ENCODE peak calls at places on chromosomes 7 and 10, in seven cellular contexts. E is activated T-helper 1 cell treated with anti-CD3 and anti-CD28 coated beads, Interleukin-2, amount 50 U/mL, for 16 hours; A is left cardiac atrium; C is OCI-LY7; S is GM12865; F is substantia nigra; B is cardiac fibroblast. I is an unnamed sample.
A peak's percentile ranks its signal among the peaks of the same experiment; 100 is the strongest.

GRCh38 chr7:94706991-94707390 is 51.1 kb upstream of the SGCE start:
- DNase-seq in E (no peak), A (no peak), C (no peak), S (no peak), F (no peak), B (no peak), I (no peak)

GRCh38 chr10:36183726-36184125 is 541.6 kb upstream of the FZD8 start:
- DNase-seq in E (no peak), A (no peak), C (no peak), S (no peak), F (no peak), B (peak; percentile 29), I (no peak)

GRCh38 chr7:120226188-120226587 is 46.8 kb upstream of the KCND2 start:
- DNase-seq in E (no peak), A (no peak), C (no peak), S (no peak), F (no peak), B (no peak), I (no peak)

GRCh38 chr7:128378637-128379036 is 17.1 kb upstream of the PRRT4 start:
- DNase-seq in E (no peak), A (no peak), C (no peak), S (no peak), F (no peak), B (no peak), I (no peak)

GRCh38 chr7:104137971-104138370 is 69.8 kb downstream of the ORC5 start:
- DNase-seq in E (no peak), A (no peak), C (no peak), S (no peak), F (no peak), B (peak; percentile 38), I (peak; percentile 76)

GRCh38 chr10:77531441-77532001 is 106.1 kb downstream of the KCNMA1 start:
- DNase-seq in E (no peak), A (peak; percentile 37), C (no peak), S (peak; percentile 46), F (no peak), B (peak; percentile 52), I (no peak)

GRCh38 chr10:93080350-93081046 is 6.8 kb downstream of the CYP26A1 start:
- DNase-seq in E (peak; percentile 27), A (no peak), C (peak; percentile 43), S (peak; percentile 63), F (peak; percentile 60), B (peak; percentile 59), I (peak; percentile 62)

GRCh38 chr7:16345979-16346958 is 75.1 kb downstream of the CRPPA start:
- DNase-seq in E (no peak), A (no peak), C (no peak), S (no peak), F (no peak), B (peak; percentile 68), I (peak; percentile 38)

GRCh38 chr10:18099420-18099819 is 40.8 kb upstream of the CACNB2 start:
- DNase-seq in E (no peak), A (no peak), C (no peak), S (no peak), F (no peak), B (no peak), I (no peak)

GRCh38 chr10:73937333-73938020 is 26.5 kb downstream of the PLAU start:
- DNase-seq in E (no peak), A (peak; percentile 42), C (no peak), S (no peak), F (no peak), B (peak; percentile 86), I (no peak)

GRCh38 chr7:8217200-8218068 is 44.5 kb downstream of the ICA1 start:
- DNase-seq in E (no peak), A (no peak), C (peak; percentile 85), S (peak; percentile 85), F (no peak), B (peak; percentile 79), I (peak; percentile 55)

GRCh38 chr10:121926669-121927360 is 1.0 kb downstream of the ATE1 start:
- DNase-seq in E (no peak), A (no peak), C (peak; percentile 50), S (peak; percentile 57), F (no peak), B (peak; percentile 52), I (no peak)

GRCh38 chr7:29350351-29350750 is 155.8 kb downstream of the CHN2 start:
- DNase-seq in E (no peak), A (no peak), C (no peak), S (no peak), F (no peak), B (no peak), I (no peak)

GRCh38 chr7:15459018-15459621 is 102.7 kb downstream of the AGMO start:
- DNase-seq in E (no peak), A (no peak), C (no peak), S (no peak), F (no peak), B (peak; percentile 24), I (peak; percentile 57)

GRCh38 chr7:14637968-14638367 is 264.6 kb downstream of the DGKB start:
- DNase-seq in E (no peak), A (no peak), C (no peak), S (no peak), F (no peak), B (peak; percentile 1), I (no peak)

GRCh38 chr10:91043173-91043910 is 122.5 kb upstream of the ANKRD1 start:
- DNase-seq in E (no peak), A (no peak), C (peak; percentile 16), S (peak; percentile 23), F (no peak), B (peak; percentile 66), I (peak; percentile 53)

GRCh38 chr10:70779088-70779487 is 6.1 kb downstream of the TBATA start:
- DNase-seq in E (no peak), A (no peak), C (no peak), S (no peak), F (peak; percentile 38), B (no peak), I (no peak)

GRCh38 chr10:88227342-88228018 is 355.6 kb downstream of the RNLS start:
- DNase-seq in E (no peak), A (peak; percentile 53), C (no peak), S (no peak), F (no peak), B (peak; percentile 86), I (no peak)

GRCh38 chr10:132436861-132437410 is 39.9 kb downstream of the PWWP2B start:
- DNase-seq in E (no peak), A (no peak), C (no peak), S (no peak), F (no peak), B (no peak), I (no peak)

GRCh38 chr10:35336921-35337741 is 822 bp downstream of the CCNY start:
- DNase-seq in E (no peak), A (peak; percentile 43), C (peak; percentile 31), S (no peak), F (peak; percentile 22), B (peak; percentile 29), I (peak; percentile 55)

GRCh38 chr10:132724436-132724835 is 61.5 kb downstream of the NKX6-2 start:
- DNase-seq in E (no peak), A (no peak), C (no peak), S (no peak), F (no peak), B (no peak), I (no peak)

GRCh38 chr10:118585794-118586193 is 9.7 kb downstream of the PRLHR start:
- DNase-seq in E (no peak), A (no peak), C (no peak), S (no peak), F (no peak), B (peak; percentile 31), I (no peak)

GRCh38 chr7:159115601-159116501 is 28.8 kb downstream of the VIPR2 start:
- DNase-seq in E (no peak), A (no peak), C (no peak), S (no peak), F (no peak), B (no peak), I (no peak)

GRCh38 chr7:158270106-158270775 is 317.4 kb downstream of the PTPRN2 start:
- DNase-seq in E (no peak), A (no peak), C (no peak), S (no peak), F (no peak), B (no peak), I (no peak)

GRCh38 chr10:7411671-7412481 is 1.0 kb upstream of the SFMBT2 start:
- DNase-seq in E (peak; percentile 6), A (no peak), C (no peak), S (no peak), F (no peak), B (no peak), I (peak; percentile 57)

GRCh38 chr10:122648599-122649428 is 50.8 kb downstream of the C10orf120 start:
- DNase-seq in E (no peak), A (peak; percentile 57), C (peak; percentile 33), S (peak; percentile 50), F (peak; percentile 64), B (peak; percentile 52), I (peak; percentile 76)

GRCh38 chr7:805261-805660 is 27.0 kb upstream of the SUN1 start:
- DNase-seq in E (no peak), A (peak; percentile 73), C (no peak), S (no peak), F (no peak), B (no peak), I (no peak)

GRCh38 chr10:132880148-132880981 is 62.0 kb downstream of the CFAP46 start:
- DNase-seq in E (no peak), A (no peak), C (no peak), S (no peak), F (no peak), B (no peak), I (no peak)

GRCh38 chr7:1531979-1532455 is 1.5 kb downstream of the MAFK start:
- DNase-seq in E (no peak), A (no peak), C (no peak), S (no peak), F (no peak), B (no peak), I (no peak)

GRCh38 chr7:76121044-76121443 is 73.1 kb downstream of the MDH2 start:
- DNase-seq in E (no peak), A (no peak), C (no peak), S (no peak), F (no peak), B (no peak), I (no peak)

GRCh38 chr10:112492736-112493135 is 45.7 kb downstream of the VTI1A start:
- DNase-seq in E (no peak), A (no peak), C (no peak), S (no peak), F (no peak), B (no peak), I (no peak)

GRCh38 chr10:69629897-69630650 is at the start of gene FAM241B:
- DNase-seq in E (peak; percentile 56), A (peak; percentile 72), C (no peak), S (peak; percentile 5), F (peak; percentile 17), B (peak; percentile 20), I (peak; percentile 76)

GRCh38 chr7:26292768-26293560 is 1.3 kb downstream of the SNX10 start:
- DNase-seq in E (no peak), A (no peak), C (peak; percentile 37), S (peak; percentile 30), F (no peak), B (no peak), I (peak; percentile 55)

I was measured in mesendoderm.